ENCODE peak calls at places on chromosome 5, in five cellular contexts. Y, D, A, B and Q are unnamed samples.

GRCh38 chr5:66757219-66757833 is 161.1 kb downstream of the MAST4 start:
- DNase-seq in Y (no peak), D (peak), A (peak), B (no peak), Q (peak)

GRCh38 chr5:86981898-86982297 is 285.8 kb upstream of the RASA1 start:
- DNase-seq in Y (no peak), D (no peak), A (no peak), B (no peak), Q (no peak)

GRCh38 chr5:58041884-58042283 is 418.0 kb downstream of the PLK2 start:
- DNase-seq in Y (no peak), D (no peak), A (no peak), B (no peak), Q (no peak)

GRCh38 chr5:167814828-167815227 is 476.6 kb upstream of the WWC1 start:
- DNase-seq in Y (no peak), D (no peak), A (no peak), B (no peak), Q (no peak)

GRCh38 chr5:176183321-176184074 is 54.7 kb upstream of the SIMC1 start:
- DNase-seq in Y (no peak), D (no peak), A (no peak), B (no peak), Q (no peak)

GRCh38 chr5:32760091-32760509 is 49.0 kb downstream of the NPR3 start:
- DNase-seq in Y (no peak), D (no peak), A (no peak), B (no peak), Q (no peak)

GRCh38 chr5:135231289-135231688 is 167.7 kb downstream of the MACROH2A1 start:
- DNase-seq in Y (no peak), D (no peak), A (no peak), B (no peak), Q (no peak)

GRCh38 chr5:35482167-35482755 is 135.4 kb upstream of the SPEF2 start:
- DNase-seq in Y (no peak), D (no peak), A (no peak), B (no peak), Q (no peak)

GRCh38 chr5:128436825-128437224 is 101.2 kb downstream of the FBN2 start:
- DNase-seq in Y (no peak), D (no peak), A (peak), B (no peak), Q (no peak)

GRCh38 chr5:14134086-14134485 is 9.1 kb upstream of the TRIO start:
- DNase-seq in Y (no peak), D (no peak), A (no peak), B (no peak), Q (no peak)

GRCh38 chr5:92775711-92776615 is 805.1 kb downstream of the NR2F1-AS1 start:
- DNase-seq in Y (no peak), D (no peak), A (no peak), B (no peak), Q (no peak)

GRCh38 chr5:147349241-147349640 is 114.4 kb downstream of the STK32A start:
- DNase-seq in Y (no peak), D (no peak), A (no peak), B (no peak), Q (no peak)

GRCh38 chr5:142507528-142507927 is 178.4 kb downstream of the FGF1 start:
- DNase-seq in Y (no peak), D (no peak), A (no peak), B (no peak), Q (no peak)

GRCh38 chr5:17096975-17097695 is 120.3 kb upstream of the BASP1 start:
- DNase-seq in Y (no peak), D (no peak), A (no peak), B (no peak), Q (no peak)

GRCh38 chr5:37850128-37850865 is 10.5 kb upstream of the GDNF start:
- DNase-seq in Y (no peak), D (no peak), A (no peak), B (no peak), Q (no peak)

GRCh38 chr5:149747833-149748366 is 17.8 kb downstream of the PPARGC1B start:
- DNase-seq in Y (no peak), D (no peak), A (no peak), B (no peak), Q (no peak)

GRCh38 chr5:138339086-138339456 is 1.0 kb downstream of the FAM53C start:
- DNase-seq in Y (no peak), D (no peak), A (no peak), B (no peak), Q (no peak)

GRCh38 chr5:134125195-134126015 is 10.9 kb downstream of the TCF7 start:
- DNase-seq in Y (no peak), D (no peak), A (peak), B (no peak), Q (no peak)

GRCh38 chr5:106454651-106455415 is 1215.9 kb downstream of the EFNA5 start:
- DNase-seq in Y (no peak), D (peak), A (peak), B (no peak), Q (no peak)

GRCh38 chr5:101929628-101930027 is 366.5 kb downstream of the SLCO4C1 start:
- DNase-seq in Y (no peak), D (no peak), A (no peak), B (no peak), Q (no peak)

GRCh38 chr5:59724482-59725392 is 168.8 kb downstream of the PDE4D start:
- DNase-seq in Y (no peak), D (peak), A (peak), B (no peak), Q (peak)

GRCh38 chr5:133527311-133527710 is 85.0 kb downstream of the FSTL4 start:
- DNase-seq in Y (no peak), D (no peak), A (no peak), B (no peak), Q (no peak)

GRCh38 chr5:108726446-108727091 is 21.1 kb upstream of the FER start:
- DNase-seq in Y (no peak), D (peak), A (no peak), B (no peak), Q (no peak)

GRCh38 chr5:40227927-40228326 is 451.8 kb upstream of the PTGER4 start:
- DNase-seq in Y (no peak), D (no peak), A (no peak), B (no peak), Q (no peak)

GRCh38 chr5:139642213-139642612 is 5.9 kb upstream of the CXXC5 start:
- DNase-seq in Y (no peak), D (no peak), A (no peak), B (no peak), Q (no peak)

GRCh38 chr5:54298947-54299346 is 11.4 kb downstream of the ARL15 start:
- DNase-seq in Y (no peak), D (no peak), A (no peak), B (no peak), Q (no peak)
- TF ChIP-seq CTCF in Y (no peak), D (no peak), A (no peak), B (no peak), Q (no peak)

DNA sequence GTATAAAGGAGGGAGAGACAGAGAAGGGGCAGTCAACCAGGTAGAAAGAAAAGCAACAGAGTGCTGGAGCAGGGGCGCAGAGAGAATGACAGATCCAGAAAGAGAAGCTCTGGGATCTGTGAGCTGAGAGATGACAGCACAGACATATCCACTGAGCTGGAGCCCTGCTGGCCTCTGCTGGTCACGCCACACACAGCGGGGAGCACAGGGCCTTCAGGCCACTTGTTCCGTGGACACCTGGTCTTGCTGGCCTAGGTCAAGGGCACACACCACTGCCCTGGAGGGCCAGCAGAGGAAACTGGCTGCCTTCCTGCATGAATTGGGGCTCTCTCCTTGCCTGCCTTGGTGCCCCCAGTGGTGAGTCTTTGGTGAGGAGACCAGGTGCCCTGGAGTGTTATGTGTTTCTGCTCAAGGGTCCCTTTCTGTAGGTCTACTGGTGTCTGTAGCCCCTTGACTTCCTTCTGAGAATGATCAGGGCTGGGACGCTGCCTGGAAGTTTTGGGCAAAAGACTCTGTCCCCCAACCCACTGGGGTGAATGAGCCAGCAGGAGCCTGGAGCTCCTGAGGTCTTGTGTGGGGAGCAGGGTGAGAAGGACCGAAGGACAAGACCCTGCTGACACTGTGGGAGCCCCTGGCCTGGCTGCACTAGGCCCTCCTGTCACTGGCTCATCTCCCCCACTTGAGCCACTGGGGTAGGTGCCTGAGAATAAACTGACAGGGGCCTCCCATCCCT is 59.2 kb upstream of the ADAMTS2 start:
- DNase-seq in Y (no peak), D (no peak), A (no peak), B (no peak), Q (no peak)
- TF ChIP-seq CTCF in Y (no peak), D (no peak), A (peak), B (no peak), Q (no peak)

DNA sequence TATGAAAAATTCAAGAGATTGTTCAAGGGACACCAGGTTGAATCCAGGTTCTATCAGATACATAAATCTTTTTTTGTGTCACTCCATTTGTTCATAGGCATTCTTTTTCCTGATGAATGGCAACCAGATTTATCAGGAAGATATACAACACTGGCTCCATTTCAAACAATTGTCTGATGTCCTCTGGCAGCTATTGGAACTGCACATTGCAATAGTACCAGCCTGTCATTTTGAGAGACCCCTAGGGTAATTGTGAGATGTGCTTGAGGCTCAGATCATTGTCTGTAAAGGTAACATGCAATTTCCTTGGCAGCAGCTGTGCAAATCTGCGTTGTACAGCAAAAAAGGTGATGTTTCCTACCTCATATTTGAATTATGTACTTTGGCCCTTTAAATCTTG is 25.9 kb downstream of the KCTD16 start:
- DNase-seq in Y (no peak), D (no peak), A (no peak), B (no peak), Q (no peak)
- TF ChIP-seq CTCF in Y (no peak), D (peak), A (no peak), B (no peak), Q (no peak)

GRCh38 chr5:43110606-43111170 is 10.0 kb upstream of the ZNF131 start:
- DNase-seq in Y (no peak), D (peak), A (peak), B (no peak), Q (no peak)
- TF ChIP-seq CTCF in Y (peak), D (peak), A (peak), B (peak), Q (no peak)

GRCh38 chr5:173970878-173971650 is 17.9 kb upstream of the C5orf47 start:
- DNase-seq in Y (no peak), D (no peak), A (no peak), B (no peak), Q (no peak)
- TF ChIP-seq CTCF in Y (no peak), D (peak), A (no peak), B (peak), Q (no peak)

GRCh38 chr5:179530069-179530998 is 20.0 kb upstream of the RUFY1 start:
- DNase-seq in Y (peak), D (peak), A (no peak), B (peak), Q (peak)
- TF ChIP-seq CTCF in Y (peak), D (no peak), A (no peak), B (peak), Q (peak)